ENCODE peak calls at places on chromosome 1, in five cellular contexts. H, L, J, C and P are unnamed samples.
A peak's percentile ranks its signal among the peaks of the same experiment; 100 is the strongest.

GRCh38 chr1:9690440-9691107 is 39.0 kb downstream of the PIK3CD start:
- DNase-seq in H (no peak), C (no peak), J (no peak), L (no peak), P (no peak)

GRCh38 chr1:171910786-171911185 is 69.5 kb downstream of the DNM3 start:
- DNase-seq in J (no peak), L (no peak), C (no peak), H (peak; percentile 11), P (no peak)

GRCh38 chr1:91673603-91674002 is 173.0 kb downstream of the CDC7 start:
- DNase-seq in L (no peak), H (no peak), J (no peak), C (no peak), P (no peak)

GRCh38 chr1:27109103-27109822 is 45.7 kb downstream of the SLC9A1 start:
- DNase-seq in H (peak; percentile 80), J (no peak), C (peak; percentile 31), L (no peak), P (no peak)

GRCh38 chr1:112247971-112248370 is 148.0 kb upstream of the CTTNBP2NL start:
- DNase-seq in C (no peak), H (no peak), J (no peak), L (no peak), P (no peak)

GRCh38 chr1:66728021-66728420 is 24.2 kb upstream of the DYNLT5 start:
- DNase-seq in H (no peak), C (no peak), J (no peak), L (no peak), P (no peak)

GRCh38 chr1:207495816-207496792 is at the start of gene CR1:
- DNase-seq in J (no peak), L (no peak), H (peak; percentile 28), C (peak; percentile 38), P (no peak)

GRCh38 chr1:163357378-163357777 is 35.6 kb downstream of the NUF2 start:
- DNase-seq in C (no peak), H (peak; percentile 25), L (no peak), J (no peak), P (no peak)

GRCh38 chr1:67888707-67889106 is 55.4 kb upstream of the GNG12 start:
- DNase-seq in H (peak; percentile 82), L (no peak), J (no peak), C (no peak), P (no peak)

GRCh38 chr1:15158506-15159165 is 5.1 kb downstream of the TMEM51 start:
- DNase-seq in L (no peak), H (no peak), J (no peak), C (no peak), P (no peak)

GRCh38 chr1:226967665-226968064 is 27.6 kb downstream of the COQ8A start:
- DNase-seq in H (no peak), J (no peak), L (no peak), C (no peak), P (no peak)

GRCh38 chr1:68542586-68542985 is 45.7 kb upstream of the DEPDC1 start:
- DNase-seq in L (no peak), J (no peak), H (no peak), C (no peak), P (no peak)

GRCh38 chr1:39406533-39407478 is 84.6 kb upstream of the BMP8A start:
- DNase-seq in J (no peak), H (no peak), L (no peak), C (no peak), P (no peak)

GRCh38 chr1:24122776-24123175 is 10.8 kb upstream of the MYOM3 start:
- DNase-seq in J (no peak), L (no peak), H (no peak), C (no peak), P (no peak)

GRCh38 chr1:36731226-36732037 is 248.7 kb upstream of the CSF3R start:
- DNase-seq in H (peak; percentile 51), L (no peak), J (no peak), C (no peak), P (no peak)

GRCh38 chr1:228445867-228446584 is 29.4 kb upstream of the TRIM17 start:
- DNase-seq in H (peak; percentile 67), J (no peak), C (peak; percentile 40), L (no peak), P (no peak)

GRCh38 chr1:117959364-117959763 is 29.8 kb downstream of the WDR3 start:
- DNase-seq in C (no peak), J (no peak), H (no peak), L (no peak), P (no peak)

GRCh38 chr1:226690460-226690982 is 48.6 kb downstream of the ITPKB start:
- DNase-seq in C (peak; percentile 63), L (no peak), H (no peak), J (no peak), P (no peak)

GRCh38 chr1:161020573-161021167 is at the start of gene F11R:
- DNase-seq in H (peak; percentile 92), C (no peak), J (no peak), L (no peak), P (no peak)

GRCh38 chr1:106063510-106063909 is 993.0 kb upstream of the PRMT6 start:
- DNase-seq in H (peak; percentile 13), L (no peak), C (no peak), J (no peak), P (no peak)

GRCh38 chr1:179794669-179795068 is 51.6 kb downstream of the FAM163A start:
- DNase-seq in J (no peak), H (peak; percentile 64), L (no peak), C (no peak), P (no peak)

GRCh38 chr1:3380465-3380864 is 74.0 kb upstream of the ARHGEF16 start:
- DNase-seq in H (no peak), J (no peak), C (no peak), L (no peak), P (no peak)

GRCh38 chr1:78155121-78155520 is 109.4 kb downstream of the GIPC2 start:
- DNase-seq in J (no peak), C (no peak), H (peak; percentile 44), L (no peak), P (no peak)

GRCh38 chr1:41672173-41672572 is 187.7 kb upstream of the EDN2 start:
- DNase-seq in L (no peak), J (no peak), H (peak; percentile 93), C (no peak), P (no peak)

GRCh38 chr1:204152310-204153044 is 633 bp upstream of the ETNK2 start:
- DNase-seq in C (no peak), H (no peak), J (no peak), L (no peak), P (no peak)

GRCh38 chr1:39110882-39111281 is 84.7 kb downstream of the NDUFS5 start:
- DNase-seq in C (no peak), H (no peak), J (no peak), L (no peak), P (no peak)

GRCh38 chr1:100791586-100791985 is 72.0 kb downstream of the VCAM1 start:
- DNase-seq in J (no peak), H (no peak), C (no peak), L (no peak), P (no peak)

GRCh38 chr1:91569411-91570104 is 68.9 kb downstream of the CDC7 start:
- DNase-seq in C (no peak), J (no peak), H (no peak), L (peak; percentile 38), P (peak; percentile 94)

GRCh38 chr1:88462481-88463261 is 221.4 kb upstream of the PKN2 start:
- DNase-seq in H (peak; percentile 62), L (no peak), J (peak; percentile 77), C (peak; percentile 3), P (no peak)

GRCh38 chr1:71463144-71463543 is 382.3 kb upstream of the ZRANB2 start:
- DNase-seq in J (no peak), L (no peak), H (no peak), C (no peak), P (no peak)

GRCh38 chr1:38997901-38998190 is 6.8 kb downstream of the AKIRIN1 start:
- DNase-seq in J (peak; percentile 55), C (no peak), L (no peak), H (no peak), P (no peak)

GRCh38 chr1:217747156-217747769 is 116.1 kb downstream of the SPATA17 start:
- DNase-seq in H (peak; percentile 17), C (no peak), J (peak; percentile 2), L (no peak), P (no peak)

GRCh38 chr1:229190057-229190590 is 80.8 kb upstream of the RAB4A start:
- DNase-seq in H (peak; percentile 29), J (no peak), C (no peak), L (no peak), P (no peak)

GRCh38 chr1:15215116-15215515 is 31.9 kb upstream of the FHAD1 start:
- DNase-seq in C (no peak), L (no peak), H (no peak), J (no peak), P (no peak)

GRCh38 chr1:237470712-237471310 is 419.9 kb downstream of the ZP4 start:
- DNase-seq in L (no peak), C (no peak), H (peak; percentile 28), J (no peak), P (no peak)

GRCh38 chr1:4754816-4755215 is 100.4 kb downstream of the AJAP1 start:
- DNase-seq in J (no peak), H (peak; percentile 17), C (no peak), L (no peak), P (no peak)

GRCh38 chr1:245404527-245404926 is 249.7 kb downstream of the KIF26B start:
- DNase-seq in C (no peak), L (no peak), J (no peak), H (no peak), P (no peak)

GRCh38 chr1:3821004-3821933 is 25.0 kb upstream of the LRRC47 start:
- DNase-seq in L (no peak), C (no peak), H (no peak), J (no peak), P (no peak)